ENCODE peak calls at places on chromosomes 11 and 22, in four cellular contexts. O is IMR-90, P is mesenchymal stem cell, V is neuronal stem cell. Q is an unnamed sample.

GRCh38 chr11:113184498-113184897 is 129.9 kb upstream of the TTC12 start:
- DNase-seq in O (peak), P (peak), V (no peak), Q (peak)

GRCh38 chr11:119369035-119369925 is 12.2 kb downstream of the USP2 start:
- DNase-seq in O (no peak), P (no peak), V (no peak), Q (no peak)

GRCh38 chr22:37741312-37741795 is 44.5 kb downstream of the TRIOBP start:
- DNase-seq in O (peak), P (peak), V (no peak), Q (peak)

GRCh38 chr11:30568933-30569332 is 17.2 kb downstream of the MPPED2 start:
- DNase-seq in O (no peak), P (no peak), V (no peak), Q (no peak)

GRCh38 chr22:37045958-37046357 is 5.6 kb upstream of the KCTD17 start:
- DNase-seq in O (peak), P (peak), V (peak), Q (peak)

GRCh38 chr22:39512026-39512425 is 8.3 kb upstream of the ATF4 start:
- DNase-seq in O (no peak), P (no peak), V (no peak), Q (no peak)

GRCh38 chr11:61141601-61142028 is 19.6 kb downstream of the VPS37C start:
- DNase-seq in O (no peak), P (no peak), V (no peak), Q (no peak)

GRCh38 chr11:122850076-122850631 is 11.9 kb downstream of the CRTAM start:
- DNase-seq in O (peak), P (peak), V (no peak), Q (peak)

GRCh38 chr22:48740086-48740730 is 1087.5 kb downstream of the BRD1 start:
- DNase-seq in O (no peak), P (no peak), V (no peak), Q (no peak)

GRCh38 chr22:50622723-50623327 is 5.1 kb downstream of the ARSA start:
- DNase-seq in O (no peak), P (no peak), V (no peak), Q (no peak)

GRCh38 chr11:61587541-61587941 is 6.7 kb upstream of the SYT7 start:
- DNase-seq in O (no peak), P (no peak), V (peak), Q (peak)

GRCh38 chr22:47628477-47629272 is 866.2 kb downstream of the TBC1D22A start:
- DNase-seq in O (no peak), P (no peak), V (no peak), Q (no peak)
- H3K23ac ChIP-seq in O (no peak), P (no peak), V (no peak), Q (no peak)

GRCh38 chr22:43846966-43847365 is 15.3 kb downstream of the SULT4A1 start:
- DNase-seq in O (no peak), P (no peak), V (no peak), Q (no peak)
- H3K23ac ChIP-seq in O (no peak), P (no peak), V (peak), Q (no peak)

GRCh38 chr11:133710241-133710640 is 135.1 kb downstream of the SPATA19 start:
- DNase-seq in O (no peak), P (no peak), V (no peak), Q (peak)

GRCh38 chr11:133706925-133707794 is 138.2 kb downstream of the SPATA19 start:
- DNase-seq in O (no peak), P (no peak), V (no peak), Q (no peak)

GRCh38 chr11:133710681-133711240 is 134.6 kb downstream of the SPATA19 start:
- DNase-seq in O (no peak), P (no peak), V (no peak), Q (peak)

GRCh38 chr11:133708547-133709051 is 136.7 kb downstream of the SPATA19 start:
- DNase-seq in O (no peak), P (no peak), V (no peak), Q (no peak)

DNA sequence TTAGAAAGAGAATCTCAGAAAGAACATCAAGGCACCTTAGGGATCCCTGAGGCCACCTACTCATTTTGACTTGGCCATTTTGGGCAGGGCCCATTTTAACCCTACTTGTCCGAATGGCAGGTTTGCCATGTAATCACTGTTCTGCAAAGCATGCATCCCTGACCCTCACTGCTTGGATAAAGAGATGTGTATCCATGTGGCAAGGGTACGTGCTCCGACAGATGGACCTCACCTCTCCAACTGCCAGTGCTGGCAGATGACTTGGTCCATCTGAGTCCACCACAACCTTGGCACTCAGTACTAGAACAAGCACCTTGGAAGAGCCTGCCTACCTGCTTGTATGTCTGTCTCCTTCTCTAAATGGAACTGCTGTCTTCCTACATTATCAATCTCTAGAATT is 139.4 kb downstream of the SPATA19 start:
- DNase-seq in O (no peak), P (no peak), V (no peak), Q (no peak)
- H3K23ac ChIP-seq in O (no peak), P (no peak), V (no peak), Q (no peak)

DNA sequence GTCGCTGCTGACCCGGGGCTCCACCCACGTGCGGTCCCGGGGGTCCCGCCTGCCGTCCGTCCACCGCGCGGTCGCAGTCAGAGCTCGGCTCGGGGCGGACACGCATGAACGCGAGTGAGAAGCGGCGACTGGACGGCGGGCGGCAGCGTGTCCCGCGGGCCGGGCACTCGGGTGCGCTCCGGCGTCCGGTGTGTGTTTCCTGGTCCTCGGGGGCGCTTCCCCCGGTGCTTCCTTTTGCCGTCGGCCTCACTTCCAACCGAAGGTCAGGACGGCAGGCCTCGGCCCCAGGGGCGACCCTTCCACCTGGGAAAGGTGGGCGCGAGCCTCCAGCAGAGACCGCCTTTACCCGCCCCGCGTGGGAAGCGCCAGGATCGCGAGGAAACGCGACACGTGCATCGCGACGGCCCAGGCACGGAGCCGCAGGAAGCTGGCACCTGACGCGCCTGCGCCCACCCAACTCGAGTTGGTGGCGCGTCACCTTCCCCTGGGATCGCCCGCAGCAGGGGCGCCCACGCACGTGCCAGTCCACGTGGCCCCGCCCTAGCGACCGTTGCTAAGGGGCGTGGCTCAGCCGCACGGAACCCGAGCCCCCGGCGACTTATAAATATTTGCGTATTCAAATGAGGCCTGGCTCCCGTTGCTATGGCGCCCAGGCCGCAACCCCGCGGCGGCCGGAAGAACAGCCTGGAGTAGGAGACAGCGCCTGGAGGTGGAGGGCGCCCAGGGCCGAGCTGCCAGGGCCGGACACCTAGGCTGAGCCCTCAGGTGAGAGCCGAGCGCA is at the start of gene LRRC56:
- DNase-seq in O (peak), P (peak), V (peak), Q (peak)
- H3K23ac ChIP-seq in O (peak), P (peak), V (peak), Q (peak)